ENCODE peak calls at places on chromosome 5, in five cellular contexts. U, S, W, D and K are unnamed samples. For H3K36me3 and H3K4me1, the result is how much of the 10 kb centered on the place peaks cover.

GRCh38 chr5:56166671-56167070 is 66.5 kb downstream of the ANKRD55 start:
- DNase-seq in U (no peak), S (no peak), W (no peak), D (no peak), K (no peak)

GRCh38 chr5:23704176-23704855 is 196.9 kb downstream of the PRDM9 start:
- DNase-seq in U (no peak), S (no peak), W (no peak), D (no peak), K (no peak)

GRCh38 chr5:127595484-127596368 is 53.2 kb upstream of the CTXN3 start:
- DNase-seq in U (no peak), S (no peak), W (no peak), D (no peak), K (no peak)

GRCh38 chr5:61625682-61626620 is 293.9 kb downstream of the ZSWIM6 start:
- DNase-seq in U (peak), S (peak), W (peak), D (peak), K (peak)

GRCh38 chr5:5341531-5342292 is 80.8 kb upstream of the ICE1 start:
- DNase-seq in U (no peak), S (no peak), W (no peak), D (no peak), K (no peak)

GRCh38 chr5:135565691-135566421 is 12.9 kb downstream of the CXCL14 start:
- DNase-seq in U (no peak), S (peak), W (peak), D (peak), K (peak)

GRCh38 chr5:169772688-169773087 is 135.6 kb downstream of the DOCK2 start:
- DNase-seq in U (no peak), S (no peak), W (no peak), D (peak), K (no peak)

GRCh38 chr5:94517490-94518108 is 100.8 kb downstream of the KIAA0825 start:
- DNase-seq in U (no peak), S (no peak), W (no peak), D (peak), K (no peak)

GRCh38 chr5:91126888-91127287 is 256.2 kb downstream of the ARRDC3 start:
- DNase-seq in U (no peak), S (no peak), W (no peak), D (no peak), K (no peak)

GRCh38 chr5:147530801-147531389 is 21.0 kb upstream of the DPYSL3 start:
- DNase-seq in U (no peak), S (no peak), W (no peak), D (peak), K (no peak)

GRCh38 chr5:32342656-32343055 is 29.9 kb upstream of the MTMR12 start:
- DNase-seq in U (no peak), S (no peak), W (no peak), D (no peak), K (no peak)

GRCh38 chr5:174736351-174736721 is 12.0 kb downstream of the MSX2 start:
- DNase-seq in U (no peak), S (no peak), W (no peak), D (peak), K (no peak)

GRCh38 chr5:65203746-65204145 is 278.0 kb downstream of the ADAMTS6 start:
- DNase-seq in U (no peak), S (no peak), W (no peak), D (peak), K (no peak)

GRCh38 chr5:158456756-158457155 is 597.8 kb upstream of the CLINT1 start:
- DNase-seq in U (peak), S (no peak), W (no peak), D (peak), K (no peak)

GRCh38 chr5:14465086-14465485 is 116.5 kb upstream of the OTULINL start:
- DNase-seq in U (no peak), S (no peak), W (no peak), D (peak), K (no peak)

GRCh38 chr5:147306351-147306750 is 71.5 kb downstream of the STK32A start:
- DNase-seq in U (no peak), S (no peak), W (no peak), D (no peak), K (no peak)

GRCh38 chr5:14211818-14212799 is 69.0 kb downstream of the TRIO start:
- DNase-seq in U (no peak), S (no peak), W (no peak), D (no peak), K (no peak)

GRCh38 chr5:170603578-170604565 is 100.1 kb downstream of the KCNIP1 start:
- DNase-seq in U (no peak), S (peak), W (peak), D (peak), K (no peak)

GRCh38 chr5:103117471-103117991 is 2.4 kb downstream of the GIN1 start:
- DNase-seq in U (no peak), S (no peak), W (no peak), D (no peak), K (no peak)

GRCh38 chr5:143182901-143183820 is 220.3 kb downstream of the NR3C1 start:
- DNase-seq in U (no peak), S (peak), W (no peak), D (peak), K (no peak)

GRCh38 chr5:90833753-90834152 is 275.2 kb downstream of the ADGRV1 start:
- DNase-seq in U (no peak), S (no peak), W (no peak), D (no peak), K (no peak)

GRCh38 chr5:143713331-143714032 is 98.5 kb upstream of the HMHB1 start:
- DNase-seq in U (no peak), S (no peak), W (no peak), D (peak), K (no peak)

GRCh38 chr5:73215525-73215890 is 42.5 kb downstream of the TMEM174 start:
- DNase-seq in U (no peak), S (no peak), W (no peak), D (no peak), K (no peak)

GRCh38 chr5:181069767-181070491 is 29.9 kb downstream of the BTNL9 start:
- DNase-seq in U (no peak), S (no peak), W (no peak), D (no peak), K (no peak)

GRCh38 chr5:134131165-134131564 is 16.7 kb downstream of the TCF7 start:
- DNase-seq in U (no peak), S (no peak), W (no peak), D (no peak), K (peak)

GRCh38 chr5:81989204-81989603 is 17.4 kb downstream of the ATG10 start:
- DNase-seq in U (no peak), S (no peak), W (no peak), D (no peak), K (no peak)

GRCh38 chr5:40689442-40689841 is 9.7 kb downstream of the PTGER4 start:
- DNase-seq in U (no peak), S (no peak), W (peak), D (peak), K (no peak)

GRCh38 chr5:171149333-171149732 is 159.7 kb upstream of the TLX3 start:
- DNase-seq in U (no peak), S (no peak), W (no peak), D (no peak), K (no peak)

GRCh38 chr5:14296533-14297331 is 153.6 kb downstream of the TRIO start:
- DNase-seq in U (no peak), S (no peak), W (no peak), D (peak), K (no peak)

GRCh38 chr5:62206150-62206829 is 99.7 kb upstream of the KIF2A start:
- DNase-seq in U (no peak), S (no peak), W (no peak), D (no peak), K (no peak)

GRCh38 chr5:3394046-3394597 is 201.5 kb upstream of the IRX1 start:
- DNase-seq in U (no peak), S (no peak), W (no peak), D (no peak), K (no peak)

GRCh38 chr5:57780306-57780958 is 297.8 kb upstream of the ACTBL2 start:
- DNase-seq in U (no peak), S (peak), W (no peak), D (peak), K (no peak)

GRCh38 chr5:57598756-57599155 is 116.1 kb upstream of the ACTBL2 start:
- DNase-seq in U (no peak), S (no peak), W (no peak), D (peak), K (no peak)

DNA sequence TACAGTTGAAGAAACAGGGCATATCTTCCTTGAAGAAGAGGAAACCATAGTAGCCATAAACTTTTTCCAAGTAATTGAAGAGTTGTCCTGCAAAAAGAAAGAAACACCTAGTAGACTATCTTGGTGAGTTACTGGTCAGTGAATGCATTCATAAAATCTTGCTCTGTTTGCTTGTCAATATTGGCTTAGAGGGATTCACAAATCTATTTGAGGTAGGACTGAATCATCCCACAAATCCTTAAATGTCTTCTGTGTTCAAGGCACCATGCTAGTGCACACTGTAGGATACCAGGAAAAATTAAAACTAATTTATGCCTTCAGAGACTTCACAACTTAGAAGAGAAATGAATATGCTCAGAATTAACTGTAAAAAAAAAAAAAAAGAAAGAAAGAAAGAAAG is 57.6 kb downstream of the GRAMD2B start:
- DNase-seq in U (no peak), S (no peak), W (no peak), D (no peak), K (no peak)
- H3K36me3 ChIP-seq in U (half or more), S (half or more), W (under half), D (under half), K (half or more)

GRCh38 chr5:139676951-139677367 is 28.8 kb downstream of the CXXC5 start:
- DNase-seq in U (no peak), S (no peak), W (no peak), D (no peak), K (no peak)
- H3K4me1 ChIP-seq in U (half or more), S (half or more), W (half or more), D (under half), K (under half)

GRCh38 chr5:68344447-68345111 is 129.0 kb downstream of the PIK3R1 start:
- DNase-seq in U (no peak), S (no peak), W (no peak), D (peak), K (no peak)

GRCh38 chr5:68343421-68343826 is 127.9 kb downstream of the PIK3R1 start:
- DNase-seq in U (peak), S (peak), W (peak), D (peak), K (no peak)

GRCh38 chr5:68339921-68340321 is 124.4 kb downstream of the PIK3R1 start:
- DNase-seq in U (no peak), S (no peak), W (no peak), D (no peak), K (no peak)

GRCh38 chr5:68345166-68345565 is 129.6 kb downstream of the PIK3R1 start:
- DNase-seq in U (no peak), S (no peak), W (no peak), D (peak), K (no peak)

GRCh38 chr5:68342693-68343092 is 127.1 kb downstream of the PIK3R1 start:
- DNase-seq in U (no peak), S (no peak), W (no peak), D (no peak), K (no peak)
- H3K27ac ChIP-seq in U (peak), S (peak), W (no peak), D (no peak), K (no peak)

DNA sequence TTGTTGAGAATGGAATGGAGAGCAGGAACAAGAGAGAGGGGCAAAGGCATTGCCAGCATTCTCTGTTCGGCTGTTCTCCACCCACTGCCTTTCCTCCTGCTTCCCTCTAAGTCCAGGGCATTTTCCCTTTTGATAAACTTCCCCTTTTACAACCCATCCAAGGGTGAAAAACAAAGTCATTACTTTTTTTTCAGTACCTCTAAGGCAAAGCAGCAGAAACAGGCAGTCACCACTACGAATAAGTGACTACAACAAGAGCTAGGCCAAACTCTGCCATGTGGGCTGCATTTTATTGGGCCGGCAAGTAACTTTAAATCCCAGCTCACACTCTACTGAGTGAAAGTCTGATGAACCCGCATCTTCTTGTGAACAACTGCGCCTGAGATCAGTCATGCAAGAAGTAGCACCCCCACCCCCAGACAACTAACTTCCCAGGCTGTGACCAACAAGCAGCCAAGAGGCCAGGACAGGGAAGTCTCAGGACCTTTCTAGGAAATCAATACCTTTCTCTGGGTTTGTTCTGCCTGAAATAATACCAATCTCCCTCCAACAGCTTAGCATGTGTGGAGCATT is 13.1 kb downstream of the IL7R start:
- DNase-seq in U (no peak), S (no peak), W (no peak), D (no peak), K (no peak)
- H3K36me3 ChIP-seq in U (under half), S (under half), W (under half), D (under half), K (under half)

GRCh38 chr5:41869150-41869738 is 981 bp downstream of the OXCT1 start:
- DNase-seq in U (no peak), S (peak), W (peak), D (peak), K (no peak)

GRCh38 chr5:41874512-41875060 is 4.4 kb upstream of the OXCT1 start:
- DNase-seq in U (no peak), S (no peak), W (no peak), D (no peak), K (no peak)

GRCh38 chr5:41870621-41871048 is 410 bp upstream of the OXCT1 start:
- DNase-seq in U (no peak), S (no peak), W (no peak), D (no peak), K (no peak)

GRCh38 chr5:41869739-41870620 is at the start of gene OXCT1:
- DNase-seq in U (peak), S (peak), W (peak), D (peak), K (peak)

DNA sequence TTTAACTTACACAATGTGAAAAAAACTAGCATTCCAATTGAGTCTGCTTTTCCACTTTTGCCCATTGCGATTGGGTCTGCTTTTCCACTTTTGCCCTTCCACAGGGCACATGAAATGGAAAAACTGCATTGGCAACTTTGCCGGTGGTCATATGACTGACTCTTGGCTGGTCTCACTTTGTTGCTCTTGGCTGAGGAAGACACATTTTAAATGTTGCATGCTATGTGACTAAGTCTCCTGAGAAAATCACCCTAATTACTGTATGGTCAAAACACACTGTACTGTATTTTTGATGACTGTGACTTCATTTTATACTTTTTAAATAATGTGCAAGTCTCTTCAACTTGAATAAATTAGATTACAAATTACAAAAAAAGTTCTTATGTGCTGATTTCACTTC is 1.6 kb upstream of the OXCT1 start:
- DNase-seq in U (no peak), S (peak), W (no peak), D (peak), K (no peak)
- H3K4me1 ChIP-seq in U (under half), S (under half), W (under half), D (under half), K (under half)

DNA sequence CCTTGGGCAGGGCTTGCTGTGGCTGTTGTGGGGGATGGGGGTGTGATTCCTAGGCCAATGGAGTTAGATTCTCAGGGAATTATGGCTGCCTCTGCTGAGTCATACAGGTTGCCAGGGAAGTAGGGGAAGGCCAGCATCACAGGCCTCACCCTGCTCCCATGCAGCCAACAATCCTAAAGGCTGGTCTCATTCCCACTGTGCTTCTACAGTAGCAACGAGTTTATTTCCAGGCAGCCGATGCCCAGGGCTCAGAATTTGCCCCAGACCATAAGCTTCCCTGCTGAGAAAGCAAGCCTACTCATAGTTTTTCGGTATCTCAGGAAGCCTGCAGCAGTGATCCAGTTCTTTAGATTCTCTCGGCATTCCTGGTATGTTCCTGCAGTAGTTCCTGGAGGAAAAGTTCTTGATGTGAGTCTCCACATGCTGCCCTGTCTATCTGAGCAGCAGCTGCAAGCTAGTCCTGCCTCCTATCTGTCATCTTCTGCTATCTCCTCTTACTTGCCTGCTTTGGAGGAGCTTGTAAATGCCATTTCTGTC is 59.3 kb upstream of the SELENOP start:
- DNase-seq in U (no peak), S (no peak), W (no peak), D (no peak), K (no peak)
- H3K27ac ChIP-seq in U (no peak), S (no peak), W (no peak), D (no peak), K (no peak)

DNA sequence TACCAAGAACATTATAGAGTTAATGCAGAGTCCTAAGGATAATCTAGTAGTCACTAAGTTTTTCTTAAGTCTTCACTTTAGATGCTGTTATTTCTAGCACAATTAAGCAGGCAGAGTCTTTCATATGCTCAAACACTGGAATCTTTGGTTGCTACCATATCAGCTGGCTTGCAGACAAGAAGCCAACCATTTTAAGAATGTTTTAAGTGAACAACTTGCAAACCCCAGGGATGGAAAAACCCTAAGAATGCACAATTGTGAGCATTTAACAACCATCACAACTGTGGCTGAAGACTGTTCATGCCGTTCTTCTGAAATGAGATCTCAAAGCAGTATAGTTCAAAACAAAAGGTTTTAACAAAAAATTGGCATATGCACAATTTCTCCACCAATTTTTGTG is 55.1 kb downstream of the CSNK1A1 start:
- DNase-seq in U (no peak), S (no peak), W (no peak), D (no peak), K (no peak)
- H3K36me3 ChIP-seq in U (under half), S (under half), W (under half), D (under half), K (half or more)

DNA sequence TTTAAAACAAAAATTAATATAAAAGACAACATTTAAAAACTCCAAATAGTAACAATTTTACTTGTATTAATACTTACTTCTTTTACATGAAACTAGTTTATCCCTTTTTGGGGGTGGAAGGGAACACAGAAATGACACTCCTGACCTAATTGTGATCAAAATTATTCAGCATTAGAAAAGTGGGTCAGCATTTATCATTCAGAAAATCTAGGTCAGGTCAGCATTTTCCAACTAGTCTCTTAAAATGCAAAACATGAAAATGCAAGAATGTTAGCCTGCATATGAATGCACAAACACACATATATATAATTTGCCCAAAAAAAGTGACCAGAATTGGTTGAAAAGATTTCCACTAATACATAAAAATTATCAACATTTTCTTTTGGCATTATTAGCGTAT is 5.9 kb downstream of the TMEM167A start:
- DNase-seq in U (no peak), S (no peak), W (no peak), D (no peak), K (no peak)
- H3K4me1 ChIP-seq in U (under half), S (half or more), W (half or more), D (under half), K (under half)

GRCh38 chr5:100790170-100790665 is 112.9 kb downstream of the ST8SIA4 start:
- DNase-seq in U (no peak), S (no peak), W (no peak), D (no peak), K (no peak)
- H3K27ac ChIP-seq in U (no peak), S (no peak), W (no peak), D (no peak), K (no peak)